ENCODE peak calls at places on chromosomes 13 and 19, in eight cellular contexts. S, O, I, J, A, M, U and Q are unnamed samples.

GRCh38 chr13:41224113-41225110 is 30.0 kb upstream of the KBTBD7 start:
- DNase-seq in J (no peak), M (no peak), S (peak; percentile 89), O (no peak), U (no peak), A (peak; percentile 56), I (peak; percentile 86), Q (no peak)

GRCh38 chr19:17358395-17358794 is 18.7 kb downstream of the PLVAP start:
- DNase-seq in O (no peak), S (no peak), J (no peak), I (no peak), U (no peak), M (no peak), A (no peak), Q (no peak)

GRCh38 chr13:50693755-50694154 is 149.7 kb downstream of the DLEU7 start:
- DNase-seq in I (peak; percentile 53), M (no peak), A (no peak), S (no peak), O (peak; percentile 81), J (no peak), U (no peak), Q (no peak)

GRCh38 chr13:76992548-76993001 is 694 bp downstream of the CLN5 start:
- DNase-seq in I (peak; percentile 33), J (no peak), U (peak; percentile 5), M (no peak), O (peak; percentile 43), S (peak; percentile 45), A (peak; percentile 54), Q (no peak)

GRCh38 chr19:2148482-2149135 is 2.8 kb downstream of the AP3D1 start:
- DNase-seq in U (no peak), A (no peak), O (no peak), M (no peak), S (no peak), I (no peak), J (no peak), Q (no peak)

GRCh38 chr19:17282488-17283256 is 971 bp downstream of the ANKLE1 start:
- DNase-seq in U (peak; percentile 79), J (peak; percentile 89), A (peak; percentile 72), O (peak; percentile 91), S (peak; percentile 71), I (peak; percentile 65), M (peak; percentile 75), Q (peak; percentile 42)

GRCh38 chr13:29674532-29674931 is 79.0 kb upstream of the SLC7A1 start:
- DNase-seq in U (no peak), M (no peak), S (no peak), O (no peak), I (peak; percentile 4), J (no peak), A (peak; percentile 51), Q (no peak)

GRCh38 chr13:105998233-105998550 is 537.3 kb downstream of the EFNB2 start:
- DNase-seq in I (no peak), S (no peak), O (no peak), A (no peak), J (no peak), M (no peak), U (no peak), Q (no peak)

GRCh38 chr19:18393836-18394235 is 3.6 kb downstream of the LRRC25 start:
- DNase-seq in M (no peak), U (no peak), S (no peak), I (no peak), J (no peak), O (peak; percentile 81), A (no peak), Q (no peak)

GRCh38 chr13:91358384-91358776 is 10.9 kb downstream of the MIR17HG start:
- DNase-seq in M (no peak), J (no peak), U (no peak), O (no peak), S (no peak), I (no peak), A (no peak), Q (no peak)

GRCh38 chr13:27360562-27360961 is 63.9 kb upstream of the GTF3A start:
- DNase-seq in U (no peak), S (no peak), A (no peak), O (no peak), I (no peak), J (no peak), M (no peak), Q (no peak)

GRCh38 chr13:24651718-24652345 is 28.4 kb upstream of the ATP12A start:
- DNase-seq in A (peak; percentile 48), J (no peak), S (no peak), M (no peak), I (no peak), U (no peak), O (no peak), Q (no peak)

GRCh38 chr13:113832204-113832603 is 31.7 kb downstream of the GAS6 start:
- DNase-seq in S (peak; percentile 52), U (no peak), I (no peak), O (peak; percentile 34), J (no peak), M (no peak), A (no peak), Q (no peak)

GRCh38 chr13:46165485-46166220 is 16.3 kb downstream of the LCP1 start:
- DNase-seq in J (no peak), M (no peak), S (no peak), O (no peak), U (no peak), A (peak; percentile 71), I (peak; percentile 64), Q (no peak)

GRCh38 chr13:24264976-24265375 is 44.4 kb upstream of the C1QTNF9 start:
- DNase-seq in I (no peak), M (no peak), A (peak; percentile 2), J (peak; percentile 92), S (no peak), O (no peak), U (peak; percentile 60), Q (no peak)

GRCh38 chr13:27425918-27426630 is 1.7 kb downstream of the GTF3A start:
- DNase-seq in S (peak; percentile 81), I (peak; percentile 87), A (peak; percentile 88), U (peak; percentile 61), O (peak; percentile 85), J (peak; percentile 88), M (peak; percentile 54), Q (no peak)

GRCh38 chr19:2171349-2172145 is 7.8 kb downstream of the DOT1L start:
- DNase-seq in I (no peak), J (peak; percentile 87), A (no peak), S (no peak), O (peak; percentile 77), U (peak; percentile 71), M (no peak), Q (peak; percentile 70)

GRCh38 chr13:98910501-98910951 is 67.3 kb downstream of the DOCK9 start:
- DNase-seq in M (no peak), S (peak; percentile 83), J (no peak), U (no peak), A (peak; percentile 86), O (no peak), I (peak; percentile 88), Q (no peak)